ENCODE peak calls at places on chromosomes 1 and 21, in seven cellular contexts. P, Z, A, L, K, F and X are unnamed samples.

GRCh38 chr1:20349971-20350370 is 59.3 kb downstream of the VWA5B1 start:
- DNase-seq in P (no peak), Z (no peak), A (no peak), L (no peak), K (no peak), F (no peak), X (no peak)

GRCh38 chr1:5644281-5645134 is 347.7 kb downstream of the NPHP4 start:
- DNase-seq in P (no peak), Z (no peak), A (peak), L (no peak), K (no peak), F (peak), X (no peak)

GRCh38 chr1:89100366-89100765 is 25.5 kb downstream of the GBP2 start:
- DNase-seq in P (no peak), Z (no peak), A (peak), L (no peak), K (no peak), F (no peak), X (no peak)

GRCh38 chr1:225412301-225412700 is 15.5 kb downstream of the LBR start:
- DNase-seq in P (no peak), Z (no peak), A (no peak), L (no peak), K (no peak), F (no peak), X (no peak)

GRCh38 chr1:205812271-205812877 is 624 bp downstream of the SLC41A1 start:
- DNase-seq in P (peak), Z (peak), A (peak), L (peak), K (no peak), F (peak), X (peak)

GRCh38 chr1:44678626-44679025 is 4.1 kb downstream of the ARMH1 start:
- DNase-seq in P (no peak), Z (no peak), A (no peak), L (no peak), K (no peak), F (no peak), X (no peak)

GRCh38 chr1:111852216-111852615 is 96.5 kb downstream of the DDX20 start:
- DNase-seq in P (no peak), Z (no peak), A (no peak), L (no peak), K (no peak), F (no peak), X (no peak)

GRCh38 chr1:193189442-193190095 is 3.2 kb upstream of the B3GALT2 start:
- DNase-seq in P (no peak), Z (no peak), A (no peak), L (no peak), K (no peak), F (no peak), X (no peak)

GRCh38 chr1:203706444-203706843 is 58.5 kb upstream of the LAX1 start:
- DNase-seq in P (no peak), Z (no peak), A (no peak), L (no peak), K (no peak), F (no peak), X (peak)

GRCh38 chr1:90475623-90476022 is 241.5 kb downstream of the BARHL2 start:
- DNase-seq in P (peak), Z (no peak), A (no peak), L (no peak), K (no peak), F (no peak), X (peak)

GRCh38 chr1:182671779-182672486 is 12.5 kb downstream of the RGS8 start:
- DNase-seq in P (peak), Z (no peak), A (no peak), L (no peak), K (no peak), F (no peak), X (no peak)

GRCh38 chr21:35732788-35733187 is 327.5 kb downstream of the SETD4 start:
- DNase-seq in P (no peak), Z (no peak), A (no peak), L (no peak), K (no peak), F (no peak), X (no peak)

GRCh38 chr1:227891223-227891954 is 56.3 kb downstream of the WNT9A start:
- DNase-seq in P (no peak), Z (no peak), A (no peak), L (no peak), K (peak), F (peak), X (no peak)

GRCh38 chr1:44114098-44114497 is 4.5 kb upstream of the KLF17 start:
- DNase-seq in P (no peak), Z (no peak), A (no peak), L (no peak), K (no peak), F (no peak), X (no peak)

GRCh38 chr1:184827600-184828368 is 73.1 kb upstream of the EDEM3 start:
- DNase-seq in P (peak), Z (no peak), A (peak), L (peak), K (peak), F (no peak), X (peak)

GRCh38 chr1:234564035-234565029 is 45.6 kb downstream of the IRF2BP2 start:
- DNase-seq in P (peak), Z (no peak), A (no peak), L (peak), K (peak), F (no peak), X (peak)

GRCh38 chr1:24901791-24902470 is 28.1 kb downstream of the RUNX3 start:
- DNase-seq in P (no peak), Z (no peak), A (peak), L (no peak), K (peak), F (no peak), X (no peak)

GRCh38 chr1:248111157-248111556 is 16.2 kb downstream of the OR2L13 start:
- DNase-seq in P (peak), Z (no peak), A (no peak), L (peak), K (no peak), F (no peak), X (no peak)

GRCh38 chr1:207067185-207067584 is 14.1 kb downstream of the PFKFB2 start:
- DNase-seq in P (no peak), Z (no peak), A (no peak), L (no peak), K (no peak), F (no peak), X (no peak)

GRCh38 chr1:61851849-61852692 is 109.8 kb downstream of the PATJ start:
- DNase-seq in P (peak), Z (peak), A (no peak), L (peak), K (peak), F (no peak), X (peak)

GRCh38 chr1:245337829-245338484 is 183.2 kb downstream of the KIF26B start:
- DNase-seq in P (peak), Z (no peak), A (no peak), L (peak), K (no peak), F (no peak), X (no peak)

GRCh38 chr1:151612506-151613274 is 840 bp downstream of the SNX27 start:
- DNase-seq in P (peak), Z (no peak), A (peak), L (peak), K (no peak), F (no peak), X (no peak)

GRCh38 chr21:41737656-41738324 is 29.1 kb downstream of the RIPK4 start:
- DNase-seq in P (no peak), Z (no peak), A (no peak), L (no peak), K (no peak), F (no peak), X (no peak)

GRCh38 chr1:64948905-64949833 is 17.2 kb downstream of the JAK1 start:
- DNase-seq in P (peak), Z (no peak), A (no peak), L (no peak), K (peak), F (no peak), X (no peak)

GRCh38 chr1:7470904-7471638 is 300.0 kb upstream of the VAMP3 start:
- DNase-seq in P (no peak), Z (no peak), A (no peak), L (peak), K (peak), F (no peak), X (peak)

GRCh38 chr1:99986656-99987225 is 16.9 kb downstream of the SLC35A3 start:
- DNase-seq in P (no peak), Z (no peak), A (no peak), L (no peak), K (no peak), F (no peak), X (no peak)

GRCh38 chr1:218717611-218718010 is 372.5 kb downstream of the TGFB2 start:
- DNase-seq in P (no peak), Z (no peak), A (no peak), L (no peak), K (no peak), F (no peak), X (peak)

GRCh38 chr1:154747841-154748766 is 122.0 kb downstream of the KCNN3 start:
- DNase-seq in P (no peak), Z (no peak), A (no peak), L (peak), K (no peak), F (no peak), X (no peak)

GRCh38 chr1:77281491-77282186 is at the start of gene AK5:
- DNase-seq in P (peak), Z (peak), A (peak), L (peak), K (no peak), F (peak), X (peak)

GRCh38 chr1:179809506-179810366 is 66.6 kb downstream of the FAM163A start:
- DNase-seq in P (peak), Z (peak), A (peak), L (peak), K (peak), F (peak), X (peak)

GRCh38 chr1:171985639-171986038 is 144.3 kb downstream of the DNM3 start:
- DNase-seq in P (peak), Z (no peak), A (peak), L (peak), K (no peak), F (no peak), X (no peak)

DNA sequence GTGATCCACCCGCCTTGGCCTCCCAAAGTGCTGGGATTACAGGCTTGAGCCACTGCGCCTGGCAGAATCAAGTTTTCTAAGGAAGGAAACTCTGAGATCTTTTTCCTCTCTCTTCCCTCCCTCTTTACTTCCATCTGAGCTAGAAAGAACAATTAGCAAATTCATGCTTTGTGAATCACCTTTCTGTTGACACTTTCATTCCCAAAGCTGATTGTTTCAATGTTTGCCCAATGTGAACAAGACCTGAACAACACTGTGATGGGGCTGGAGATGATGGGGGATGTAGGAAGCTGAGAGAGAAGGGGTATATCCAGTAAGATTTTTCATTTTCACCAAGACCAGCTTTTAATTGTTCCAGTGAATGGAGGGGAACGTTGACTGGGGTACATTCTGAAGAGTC is 5.7 kb upstream of the TENT5B start:
- DNase-seq in P (no peak), Z (no peak), A (no peak), L (no peak), K (no peak), F (no peak), X (no peak)
- H3K23ac ChIP-seq in P (no peak), Z (no peak), A (no peak), L (no peak), K (no peak), F (no peak), X (no peak)

DNA sequence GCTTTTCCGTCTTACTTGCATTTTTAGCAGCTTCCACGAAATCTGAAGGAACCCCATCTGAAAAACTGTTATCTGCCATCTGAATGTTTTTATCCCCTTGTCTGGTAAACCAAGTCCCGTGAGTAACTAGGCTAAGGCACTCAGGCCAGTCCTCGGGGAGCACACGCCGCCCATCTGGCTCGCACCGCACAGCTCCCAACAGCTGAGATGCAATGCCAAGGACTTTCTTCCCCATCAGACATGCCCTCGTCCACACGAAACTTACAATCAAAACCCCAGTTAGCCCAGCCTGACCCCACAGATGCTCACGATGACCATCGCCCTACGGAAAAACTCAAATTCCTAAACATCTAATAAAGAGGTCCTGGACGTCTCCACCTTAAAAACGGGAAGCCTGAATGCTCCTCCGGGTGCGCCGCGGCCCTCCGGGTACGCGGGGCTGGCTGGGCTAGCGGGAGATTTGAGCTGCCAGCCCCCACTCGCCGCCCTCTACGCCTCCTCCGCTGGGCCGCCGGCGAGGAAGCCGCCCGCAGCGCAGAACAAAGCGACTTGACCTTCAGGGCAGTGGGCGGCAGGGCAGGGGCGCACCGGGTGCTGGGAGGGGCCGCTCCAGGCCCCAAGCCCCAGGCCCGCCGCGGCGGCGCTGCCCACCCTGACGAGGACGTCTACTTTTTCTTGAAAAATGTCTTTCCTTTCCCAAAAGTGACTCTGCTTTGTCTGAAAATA is 36.6 kb downstream of the CD58 start:
- DNase-seq in P (no peak), Z (no peak), A (no peak), L (no peak), K (no peak), F (no peak), X (no peak)
- H3K23ac ChIP-seq in P (no peak), Z (no peak), A (no peak), L (no peak), K (no peak), F (no peak), X (no peak)

GRCh38 chr1:78687315-78687714 is 37.7 kb downstream of the IFI44 start:
- DNase-seq in P (no peak), Z (no peak), A (no peak), L (no peak), K (no peak), F (no peak), X (no peak)

GRCh38 chr1:78690516-78690915 is 40.9 kb downstream of the IFI44 start:
- DNase-seq in P (no peak), Z (no peak), A (no peak), L (no peak), K (no peak), F (no peak), X (no peak)

GRCh38 chr1:78688701-78689100 is 39.1 kb downstream of the IFI44 start:
- DNase-seq in P (peak), Z (no peak), A (no peak), L (peak), K (no peak), F (no peak), X (peak)

GRCh38 chr1:78687914-78688313 is 38.3 kb downstream of the IFI44 start:
- DNase-seq in P (no peak), Z (no peak), A (no peak), L (no peak), K (no peak), F (no peak), X (peak)

DNA sequence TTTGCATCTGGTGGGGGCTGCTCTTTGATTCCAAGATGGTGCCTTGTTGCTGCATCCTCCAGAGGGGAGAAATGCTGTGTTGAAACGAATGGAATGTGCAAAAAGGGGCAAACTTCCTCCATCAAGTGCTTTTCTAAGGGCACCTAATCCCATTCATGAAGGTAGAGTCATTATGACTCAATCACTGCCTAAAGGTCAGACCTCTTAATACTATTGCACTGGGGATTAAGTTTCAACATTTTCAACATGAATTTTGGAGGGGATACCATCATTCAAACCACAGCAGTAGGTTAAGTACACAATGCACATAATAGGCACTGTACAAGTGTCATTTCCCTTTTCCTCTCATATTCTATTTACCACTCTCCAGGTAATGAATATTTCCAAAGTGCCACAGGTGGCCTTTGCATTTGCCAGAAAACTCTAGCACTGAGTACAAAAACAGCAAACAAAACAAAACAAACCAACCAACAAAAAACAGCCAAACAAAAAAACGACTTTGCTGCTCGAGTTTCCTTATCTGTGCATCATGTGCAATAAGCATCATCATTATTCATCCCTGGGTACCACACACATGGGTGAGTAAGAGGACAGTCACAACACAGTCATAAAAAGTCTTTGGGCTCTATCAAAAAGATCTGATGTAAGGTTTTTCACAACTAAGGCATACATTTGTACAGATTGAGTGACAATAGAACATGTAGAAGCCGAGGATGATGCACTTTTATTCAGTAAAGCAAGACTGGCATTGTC is 42.5 kb downstream of the IFI44 start:
- DNase-seq in P (no peak), Z (no peak), A (no peak), L (no peak), K (no peak), F (no peak), X (peak)
- H3K23ac ChIP-seq in P (no peak), Z (no peak), A (no peak), L (no peak), K (no peak), F (no peak), X (no peak)

DNA sequence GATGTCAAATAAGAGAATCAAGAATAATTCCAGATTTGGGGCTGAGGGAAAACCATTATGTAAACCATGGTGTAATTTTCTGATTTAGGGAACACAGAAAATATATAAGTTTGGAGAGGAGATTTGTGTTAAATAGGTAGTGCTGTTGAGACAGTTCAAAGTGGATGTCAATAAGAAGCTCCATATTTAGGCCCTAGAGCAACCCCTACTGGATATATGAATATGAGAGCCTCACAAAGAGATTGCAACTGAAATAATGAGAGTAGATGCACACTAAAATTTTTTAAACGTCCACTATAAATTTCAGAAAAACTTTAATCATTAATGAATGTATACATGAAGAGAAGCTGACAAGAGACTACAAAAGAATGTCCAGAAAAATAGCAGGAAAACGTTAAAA is 1447.8 kb upstream of the PRMT6 start:
- DNase-seq in P (peak), Z (no peak), A (no peak), L (peak), K (no peak), F (no peak), X (no peak)
- H3K23ac ChIP-seq in P (no peak), Z (no peak), A (no peak), L (no peak), K (no peak), F (no peak), X (no peak)